ENCODE peak calls at places on chromosomes 7 and 10, in ten cellular contexts. X is left colon; H is bronchial epithelial cell; R is stimulated activated CD4-positive, alpha-beta T cell treated with anti-CD3 and anti-CD28 coated beads, Interleukin-12 subunit alpha, Interleukin-12 subunit beta, amount 100 ng/mL, for 24 hours; N is neural crest cell; F is epithelial cell of proximal tubule; A is NCI-H2107; D is Daoy; Q is activated CD4-positive, CD25-positive, alpha-beta regulatory T cell treated with anti-CD3 and anti-CD28 coated beads, Interleukin-2, amount 50 U/mL, for 16 hours; O is fibroblast of mammary gland. U is an unnamed sample.

GRCh38 chr7:26694713-26695112 is 169.7 kb downstream of the SKAP2 start:
- DNase-seq in H (no peak), O (no peak), N (no peak), Q (no peak), F (no peak), X (no peak), D (no peak), R (no peak), A (no peak), U (no peak)

GRCh38 chr10:86163522-86164215 is 202.9 kb downstream of the GRID1 start:
- DNase-seq in A (no peak), N (no peak), Q (no peak), X (peak; percentile 39), R (no peak), F (peak; percentile 22), O (no peak), D (no peak), H (no peak), U (no peak)

GRCh38 chr10:130648807-130649206 is 512.6 kb downstream of the GLRX3 start:
- DNase-seq in H (no peak), F (no peak), A (no peak), D (no peak), X (no peak), N (no peak), R (no peak), Q (no peak), O (no peak), U (no peak)

GRCh38 chr7:37371755-37372154 is 76.9 kb downstream of the ELMO1 start:
- DNase-seq in A (no peak), O (no peak), D (no peak), F (no peak), X (no peak), N (no peak), Q (no peak), R (no peak), H (no peak), U (no peak)

GRCh38 chr7:114842551-114843065 is 79.3 kb upstream of the MDFIC start:
- DNase-seq in Q (no peak), N (no peak), R (no peak), X (no peak), D (no peak), A (no peak), O (no peak), F (no peak), H (no peak), U (no peak)

GRCh38 chr10:44316187-44316921 is 68.5 kb downstream of the CXCL12 start:
- DNase-seq in R (no peak), H (no peak), X (no peak), N (no peak), F (no peak), Q (no peak), D (peak; percentile 34), A (no peak), O (peak; percentile 10), U (no peak)

GRCh38 chr7:4208086-4208485 is 474.0 kb upstream of the FOXK1 start:
- DNase-seq in F (no peak), A (no peak), R (no peak), X (no peak), D (no peak), Q (no peak), N (no peak), H (no peak), O (no peak), U (no peak)

GRCh38 chr7:151491859-151492258 is 27.8 kb downstream of the RHEB start:
- DNase-seq in Q (no peak), X (no peak), A (no peak), R (no peak), N (no peak), D (peak; percentile 84), H (peak; percentile 92), F (peak; percentile 69), O (peak; percentile 89), U (peak; percentile 82)

GRCh38 chr7:140542226-140542625 is 62.9 kb upstream of the MKRN1 start:
- DNase-seq in R (no peak), N (no peak), A (no peak), O (peak; percentile 68), D (peak; percentile 48), Q (no peak), X (no peak), F (no peak), H (no peak), U (no peak)

GRCh38 chr10:6200588-6201510 is 1.9 kb upstream of the PFKFB3 start:
- DNase-seq in O (peak; percentile 23), D (peak; percentile 15), H (peak; percentile 35), N (peak; percentile 15), R (peak; percentile 9), A (no peak), X (peak; percentile 54), Q (no peak), F (no peak), U (no peak)

GRCh38 chr7:71459137-71459536 is 327.2 kb downstream of the GALNT17 start:
- DNase-seq in F (no peak), R (no peak), N (no peak), A (no peak), Q (no peak), H (no peak), D (no peak), O (no peak), X (no peak), U (no peak)

GRCh38 chr7:47373871-47374451 is 207.9 kb downstream of the TNS3 start:
- DNase-seq in X (no peak), Q (no peak), D (no peak), A (no peak), O (no peak), N (no peak), H (no peak), R (no peak), F (no peak), U (no peak)

GRCh38 chr10:104520653-104521052 is 120.4 kb upstream of the SORCS3 start:
- DNase-seq in O (no peak), N (no peak), H (no peak), X (no peak), A (no peak), R (no peak), F (no peak), Q (no peak), D (no peak), U (no peak)

GRCh38 chr10:98425511-98426352 is 10.8 kb upstream of the PYROXD2 start:
- DNase-seq in A (no peak), F (no peak), R (peak; percentile 42), X (peak; percentile 46), D (peak; percentile 55), Q (no peak), O (peak; percentile 47), N (peak; percentile 37), H (peak; percentile 34), U (no peak)

GRCh38 chr7:274262-274661 is 15.7 kb upstream of the FOXL3 start:
- DNase-seq in D (no peak), R (no peak), H (no peak), Q (no peak), X (no peak), O (no peak), A (no peak), F (no peak), N (no peak), U (no peak)

GRCh38 chr7:35446091-35446490 is 192.2 kb upstream of the TBX20 start:
- DNase-seq in Q (no peak), F (no peak), H (no peak), R (no peak), A (no peak), X (no peak), D (no peak), O (no peak), N (no peak), U (no peak)

GRCh38 chr7:47280114-47280513 is 301.8 kb downstream of the TNS3 start:
- DNase-seq in A (no peak), Q (no peak), F (no peak), N (no peak), O (no peak), X (no peak), H (no peak), D (no peak), R (no peak), U (no peak)

GRCh38 chr7:77427996-77428603 is 12.0 kb upstream of the GSAP start:
- DNase-seq in O (peak; percentile 73), H (peak; percentile 63), A (no peak), N (no peak), Q (no peak), R (no peak), D (peak; percentile 72), F (no peak), X (no peak), U (peak; percentile 28)

GRCh38 chr7:28405662-28406061 is 6.7 kb upstream of the CREB5 start:
- DNase-seq in A (no peak), D (peak; percentile 97), F (peak; percentile 97), H (peak; percentile 98), X (no peak), O (peak; percentile 100), N (no peak), Q (no peak), R (no peak), U (no peak)

GRCh38 chr10:29142516-29143314 is 146.2 kb upstream of the LYZL1 start:
- DNase-seq in H (no peak), A (no peak), R (no peak), F (no peak), D (no peak), X (no peak), O (no peak), N (no peak), Q (no peak), U (no peak)

GRCh38 chr7:73770002-73770859 is at the start of gene CLDN3:
- DNase-seq in R (no peak), D (peak; percentile 74), A (peak; percentile 91), F (no peak), O (no peak), H (no peak), X (peak; percentile 94), Q (no peak), N (no peak), U (peak; percentile 47)

GRCh38 chr7:126940723-126941307 is 311.9 kb downstream of the GRM8 start:
- DNase-seq in A (no peak), X (no peak), O (no peak), N (no peak), D (peak; percentile 21), Q (no peak), R (no peak), H (peak; percentile 5), F (peak; percentile 61), U (no peak)

GRCh38 chr7:140945940-140946339 is 21.2 kb upstream of the BRAF start:
- DNase-seq in N (no peak), Q (no peak), D (no peak), R (no peak), X (no peak), O (no peak), F (no peak), A (no peak), H (no peak), U (no peak)

GRCh38 chr7:18874875-18875274 is 242.6 kb downstream of the TWIST1 start:
- DNase-seq in F (no peak), X (no peak), N (no peak), R (no peak), H (no peak), A (no peak), O (peak; percentile 35), D (no peak), Q (no peak), U (no peak)

GRCh38 chr7:44917465-44917864 is 32.1 kb upstream of the PURB start:
- DNase-seq in A (no peak), D (no peak), F (no peak), Q (no peak), N (no peak), R (no peak), X (no peak), H (no peak), O (no peak), U (no peak)

GRCh38 chr7:51045319-51046102 is 262.8 kb upstream of the GRB10 start:
- DNase-seq in O (peak; percentile 82), D (peak; percentile 96), Q (no peak), A (no peak), R (no peak), H (peak; percentile 91), X (no peak), N (no peak), F (peak; percentile 92), U (peak; percentile 97)

GRCh38 chr7:73611017-73611555 is 13.2 kb downstream of the MLXIPL start:
- DNase-seq in R (no peak), H (no peak), O (no peak), N (no peak), X (no peak), A (no peak), F (no peak), D (no peak), Q (no peak), U (no peak)

GRCh38 chr10:126387041-126387908 is 1.0 kb downstream of the ADAM12 start:
- DNase-seq in A (no peak), R (peak; percentile 39), Q (peak; percentile 28), N (peak; percentile 74), O (peak; percentile 74), D (peak; percentile 82), H (peak; percentile 50), F (no peak), X (peak; percentile 80), U (no peak)

U was measured in kidney epithelial cell.